ENCODE peak calls at places on chromosomes 2 and 18, in six cellular contexts. B is cardiac muscle cell, M is skeletal muscle cell, U is NCI-H1930, F is NCI-H1694, C is GM19239. E is an unnamed sample.

GRCh38 chr2:205612661-205613060 is 69.6 kb upstream of the NRP2 start:
- DNase-seq in F (no peak), U (no peak), C (no peak), B (peak), M (no peak), E (no peak)

GRCh38 chr2:101811226-101812015 is 113.9 kb downstream of the MAP4K4 start:
- DNase-seq in B (no peak), C (no peak), M (no peak), U (no peak), F (peak), E (no peak)

GRCh38 chr18:6885992-6886823 is 156.7 kb downstream of the ARHGAP28 start:
- DNase-seq in B (peak), C (peak), U (peak), F (peak), M (no peak), E (peak)

GRCh38 chr2:190763901-190764514 is 115.1 kb downstream of the NAB1 start:
- DNase-seq in B (no peak), F (no peak), C (no peak), U (no peak), M (no peak), E (peak)

GRCh38 chr18:4236940-4237686 is 218.0 kb downstream of the DLGAP1 start:
- DNase-seq in U (no peak), B (no peak), M (no peak), C (no peak), F (no peak), E (no peak)

GRCh38 chr18:55314031-55314430 is 274.0 kb downstream of the TCF4 start:
- DNase-seq in F (no peak), C (no peak), B (no peak), U (no peak), M (no peak), E (no peak)

GRCh38 chr2:12009323-12009905 is 263.0 kb downstream of the LPIN1 start:
- DNase-seq in U (no peak), B (no peak), M (no peak), C (no peak), F (no peak), E (no peak)

GRCh38 chr2:81589406-81589805 is 1284.9 kb upstream of the LRRTM1 start:
- DNase-seq in F (no peak), B (no peak), M (no peak), U (no peak), C (no peak), E (no peak)

GRCh38 chr2:233928594-233929351 is 11.6 kb downstream of the TRPM8 start:
- DNase-seq in M (no peak), U (peak), F (peak), B (peak), C (no peak), E (peak)

GRCh38 chr2:192146069-192147006 is 48.4 kb downstream of the TMEFF2 start:
- DNase-seq in C (no peak), M (peak), B (peak), F (no peak), U (no peak), E (peak)

GRCh38 chr2:148027822-148028221 is 6.9 kb downstream of the MBD5 start:
- DNase-seq in M (no peak), B (no peak), F (no peak), C (no peak), U (no peak), E (peak)

GRCh38 chr18:26621161-26622026 is 73.0 kb upstream of the KCTD1 start:
- DNase-seq in B (peak), F (no peak), C (peak), U (no peak), M (no peak), E (no peak)